ENCODE peak calls at places on chromosomes 3 and 15, in six cellular contexts. F is GM10248, O is MCF 10A, E is GM19239, J is neural progenitor cell, S is LoVo. N is an unnamed sample.

GRCh38 chr15:82832601-82833209 is 23.3 kb downstream of the WHAMM start:
- DNase-seq in F (peak), O (peak), E (no peak), J (no peak), S (peak), N (peak)

GRCh38 chr3:141114179-141114745 is 63.1 kb downstream of the SPSB4 start:
- DNase-seq in F (no peak), O (no peak), E (no peak), J (no peak), S (no peak), N (no peak)

GRCh38 chr15:85976986-85977385 is 102.7 kb upstream of the AGBL1 start:
- DNase-seq in F (no peak), O (peak), E (no peak), J (no peak), S (no peak), N (peak)

GRCh38 chr15:57216288-57216687 is 160.0 kb upstream of the CGNL1 start:
- DNase-seq in F (no peak), O (peak), E (no peak), J (peak), S (peak), N (peak)

GRCh38 chr3:158748237-158748828 is 16.1 kb upstream of the RARRES1 start:
- DNase-seq in F (no peak), O (no peak), E (no peak), J (no peak), S (no peak), N (peak)

GRCh38 chr15:61182955-61183354 is 46.1 kb downstream of the RORA start:
- DNase-seq in F (no peak), O (no peak), E (no peak), J (no peak), S (peak), N (no peak)

GRCh38 chr15:38414351-38414750 is 39.6 kb upstream of the FAM98B start:
- DNase-seq in F (no peak), O (peak), E (no peak), J (peak), S (peak), N (peak)

GRCh38 chr15:51775967-51776816 is 24.8 kb downstream of the TMOD2 start:
- DNase-seq in F (peak), O (peak), E (peak), J (peak), S (peak), N (peak)

GRCh38 chr3:54008099-54008498 is 114.3 kb upstream of the CACNA2D3 start:
- DNase-seq in F (no peak), O (peak), E (no peak), J (no peak), S (no peak), N (no peak)

GRCh38 chr15:63461230-63461629 is 43.2 kb upstream of the USP3 start:
- DNase-seq in F (no peak), O (no peak), E (no peak), J (peak), S (no peak), N (no peak)

GRCh38 chr3:108834551-108834950 is 12.0 kb downstream of the TRAT1 start:
- DNase-seq in F (no peak), O (no peak), E (no peak), J (no peak), S (no peak), N (no peak)

GRCh38 chr3:102238362-102238761 is 196.5 kb upstream of the ZPLD1 start:
- DNase-seq in F (no peak), O (peak), E (no peak), J (no peak), S (no peak), N (peak)

GRCh38 chr15:57611938-57612337 is 20.2 kb downstream of the MYZAP start:
- DNase-seq in F (no peak), O (peak), E (no peak), J (peak), S (peak), N (peak)

GRCh38 chr15:51623386-51623938 is 891 bp upstream of the DMXL2 start:
- DNase-seq in F (no peak), O (peak), E (no peak), J (no peak), S (peak), N (peak)

GRCh38 chr3:36796896-36797295 is 32.5 kb upstream of the DCLK3 start:
- DNase-seq in F (no peak), O (peak), E (no peak), J (no peak), S (no peak), N (peak)

GRCh38 chr3:127587876-127588275 is 2.7 kb downstream of the TPRA1 start:
- DNase-seq in F (no peak), O (no peak), E (no peak), J (no peak), S (no peak), N (no peak)

GRCh38 chr15:55712363-55712762 is 30.6 kb downstream of the PRTG start:
- DNase-seq in F (no peak), O (no peak), E (no peak), J (no peak), S (no peak), N (no peak)

GRCh38 chr3:190581041-190581501 is 67.2 kb downstream of the IL1RAP start:
- DNase-seq in F (no peak), O (no peak), E (no peak), J (no peak), S (no peak), N (no peak)

GRCh38 chr3:141648055-141648910 is 89.8 kb upstream of the RNF7 start:
- DNase-seq in F (no peak), O (no peak), E (no peak), J (no peak), S (no peak), N (no peak)

GRCh38 chr3:42080452-42080872 is 10.7 kb upstream of the TRAK1 start:
- DNase-seq in F (no peak), O (peak), E (no peak), J (no peak), S (peak), N (peak)

GRCh38 chr15:85329561-85330421 is 50.6 kb upstream of the AKAP13 start:
- DNase-seq in F (peak), O (no peak), E (peak), J (no peak), S (no peak), N (no peak)

GRCh38 chr3:189304465-189305341 is 132.9 kb downstream of the TPRG1 start:
- DNase-seq in F (no peak), O (peak), E (no peak), J (no peak), S (peak), N (peak)

GRCh38 chr15:59400103-59400813 is 27.6 kb upstream of the MYO1E start:
- DNase-seq in F (no peak), O (no peak), E (no peak), J (peak), S (no peak), N (no peak)

GRCh38 chr3:192920406-192920805 is 2.8 kb upstream of the MB21D2 start:
- DNase-seq in F (no peak), O (no peak), E (no peak), J (no peak), S (no peak), N (no peak)

GRCh38 chr15:71397377-71397776 is 282.1 kb downstream of the THSD4 start:
- DNase-seq in F (no peak), O (peak), E (no peak), J (no peak), S (no peak), N (peak)

GRCh38 chr15:52349062-52349700 is 53.6 kb upstream of the MYO5C start:
- DNase-seq in F (no peak), O (no peak), E (no peak), J (no peak), S (no peak), N (no peak)

GRCh38 chr15:41648097-41648496 is 12.1 kb upstream of the MGA start:
- DNase-seq in F (no peak), O (no peak), E (no peak), J (no peak), S (no peak), N (no peak)

GRCh38 chr3:79162653-79163052 is 605.1 kb downstream of the ROBO1 start:
- DNase-seq in F (no peak), O (no peak), E (no peak), J (no peak), S (no peak), N (peak)

GRCh38 chr3:179801263-179801662 is 148.4 kb downstream of the USP13 start:
- DNase-seq in F (no peak), O (peak), E (no peak), J (no peak), S (no peak), N (peak)